ENCODE peak calls at places on chromosome 11, in eight cellular contexts. Q, N, F, Z, J, I, U and P are unnamed samples.

GRCh38 chr11:70871881-70872280 is 380.5 kb downstream of the SHANK2 start:
- DNase-seq in Q (no peak), N (peak), F (no peak), Z (peak), J (no peak), I (no peak), U (no peak), P (no peak)

GRCh38 chr11:20754957-20755356 is 85.6 kb downstream of the NELL1 start:
- DNase-seq in Q (no peak), N (no peak), F (no peak), Z (no peak), J (no peak), I (no peak), U (no peak), P (no peak)

GRCh38 chr11:132610216-132610615 is 922.1 kb downstream of the OPCML start:
- DNase-seq in Q (no peak), N (peak), F (no peak), Z (peak), J (no peak), I (no peak), U (no peak), P (no peak)

GRCh38 chr11:131917634-131918384 is 547.4 kb downstream of the NTM start:
- DNase-seq in Q (no peak), N (no peak), F (no peak), Z (no peak), J (no peak), I (no peak), U (no peak), P (no peak)

GRCh38 chr11:74636633-74637184 is 44.3 kb downstream of the POLD3 start:
- DNase-seq in Q (no peak), N (peak), F (no peak), Z (peak), J (no peak), I (no peak), U (no peak), P (no peak)

GRCh38 chr11:34052036-34052607 is 591 bp downstream of the CAPRIN1 start:
- DNase-seq in Q (peak), N (peak), F (peak), Z (peak), J (peak), I (peak), U (peak), P (peak)

GRCh38 chr11:72326151-72326842 is 82.3 kb upstream of the PHOX2A start:
- DNase-seq in Q (no peak), N (peak), F (no peak), Z (peak), J (no peak), I (no peak), U (no peak), P (no peak)

GRCh38 chr11:72602250-72602904 is 71.8 kb downstream of the PDE2A start:
- DNase-seq in Q (no peak), N (no peak), F (no peak), Z (no peak), J (no peak), I (no peak), U (no peak), P (no peak)